ENCODE peak calls at places on chromosomes 1 and 21, in seven cellular contexts. Z is tibial nerve, T is occipital lobe, M is HEK293T, Y is AML-193, V is NCI-H460, O is activated gamma-delta T cell treated with Interleukin-2 at 50 U/mL for 16 hours. J is an unnamed sample.

GRCh38 chr1:230112131-230112701 is 45.2 kb downstream of the GALNT2 start:
- DNase-seq in T (peak), M (no peak), O (no peak), Z (no peak), V (no peak), Y (no peak), J (no peak)

GRCh38 chr1:2519729-2520128 is 6.7 kb downstream of the PANK4 start:
- DNase-seq in O (no peak), V (no peak), Z (no peak), T (no peak), Y (no peak), M (no peak), J (no peak)

GRCh38 chr1:21927531-21928237 is 9.4 kb downstream of the HSPG2 start:
- DNase-seq in T (no peak), M (no peak), O (no peak), Z (peak), Y (no peak), V (no peak), J (no peak)

GRCh38 chr1:198444792-198445191 is 95.7 kb downstream of the ATP6V1G3 start:
- DNase-seq in Y (no peak), M (no peak), O (no peak), V (peak), T (no peak), Z (no peak), J (no peak)

GRCh38 chr1:48917901-48918603 is 141.4 kb upstream of the BEND5 start:
- DNase-seq in Z (no peak), M (no peak), T (no peak), Y (no peak), V (peak), O (no peak), J (no peak)

GRCh38 chr1:43836267-43836951 is 97.2 kb upstream of the ARTN start:
- DNase-seq in Y (no peak), Z (no peak), O (peak), V (no peak), M (peak), T (no peak), J (no peak)

GRCh38 chr1:248622491-248623106 is 12.3 kb downstream of the OR2T11 start:
- DNase-seq in M (peak), O (no peak), V (peak), Z (no peak), Y (peak), T (no peak), J (no peak)

GRCh38 chr1:172360511-172360910 is 60.0 kb upstream of the C1orf105 start:
- DNase-seq in O (no peak), V (no peak), M (no peak), Y (no peak), T (no peak), Z (no peak), J (peak)

GRCh38 chr21:34553199-34553952 is 41.4 kb upstream of the KCNE1 start:
- DNase-seq in M (no peak), Z (no peak), Y (no peak), T (no peak), O (no peak), V (no peak), J (no peak)

GRCh38 chr1:29669912-29670311 is 433.6 kb downstream of the PTPRU start:
- DNase-seq in M (no peak), Z (no peak), Y (no peak), T (no peak), V (no peak), O (no peak), J (no peak)

GRCh38 chr1:213820362-213821149 is 167.2 kb upstream of the PROX1 start:
- DNase-seq in O (no peak), V (no peak), Y (no peak), M (no peak), T (no peak), Z (no peak), J (no peak)

GRCh38 chr1:229759037-229759435 is 133.0 kb downstream of the URB2 start:
- DNase-seq in Z (no peak), O (no peak), V (no peak), T (no peak), Y (no peak), M (no peak), J (no peak)

GRCh38 chr21:33881689-33882440 is 33.7 kb downstream of the ATP5PO start:
- DNase-seq in T (no peak), M (no peak), Y (no peak), O (no peak), Z (no peak), V (no peak), J (no peak)

GRCh38 chr1:200738733-200739498 is at the start of gene CAMSAP2:
- DNase-seq in V (peak), Y (no peak), T (peak), O (peak), M (peak), Z (peak), J (peak)

GRCh38 chr1:210246447-210246846 is 13.9 kb downstream of the SERTAD4 start:
- DNase-seq in Y (no peak), Z (no peak), O (no peak), M (no peak), V (no peak), T (no peak), J (no peak)

GRCh38 chr1:17553970-17554369 is 14.5 kb downstream of the ARHGEF10L start:
- DNase-seq in T (no peak), O (no peak), Z (no peak), M (no peak), Y (no peak), V (no peak), J (no peak)

GRCh38 chr1:88288571-88288970 is 395.5 kb upstream of the PKN2 start:
- DNase-seq in M (no peak), T (no peak), Y (no peak), O (no peak), V (no peak), Z (no peak), J (no peak)

GRCh38 chr1:117611894-117612481 is 6.1 kb downstream of the TENT5C start:
- DNase-seq in O (no peak), V (no peak), Z (no peak), M (no peak), Y (no peak), T (no peak), J (no peak)

GRCh38 chr1:109229531-109230127 is 15.9 kb downstream of the SARS1 start:
- DNase-seq in T (peak), M (no peak), O (no peak), Y (no peak), Z (no peak), V (no peak), J (peak)

GRCh38 chr1:12697406-12697805 is 18.5 kb upstream of the AADACL3 start:
- DNase-seq in O (no peak), M (no peak), Z (no peak), V (no peak), T (no peak), Y (no peak), J (no peak)

GRCh38 chr1:229452956-229453801 is 19.3 kb upstream of the ACTA1 start:
- DNase-seq in M (no peak), T (no peak), O (no peak), Y (peak), Z (no peak), V (peak), J (no peak)

GRCh38 chr1:204545202-204545601 is 29.0 kb downstream of the MDM4 start:
- DNase-seq in O (no peak), Y (no peak), Z (no peak), V (no peak), T (no peak), M (no peak), J (no peak)

GRCh38 chr1:168676029-168676812 is 52.8 kb downstream of the DPT start:
- DNase-seq in V (no peak), T (no peak), M (no peak), Y (no peak), O (no peak), Z (no peak), J (no peak)

GRCh38 chr21:37496972-37497371 is 130.4 kb downstream of the DYRK1A start:
- DNase-seq in O (no peak), Z (no peak), Y (no peak), M (no peak), V (no peak), T (no peak), J (no peak)

GRCh38 chr1:93577536-93578432 is 103.9 kb downstream of the BCAR3 start:
- DNase-seq in T (no peak), M (no peak), O (no peak), V (no peak), Y (no peak), Z (no peak), J (no peak)

GRCh38 chr1:44587796-44588460 is 86.4 kb downstream of the TMEM53 start:
- DNase-seq in O (no peak), T (peak), V (no peak), M (no peak), Z (no peak), Y (no peak), J (no peak)

GRCh38 chr21:44735821-44736220 is 24.4 kb upstream of the TSPEAR start:
- DNase-seq in O (no peak), V (no peak), T (no peak), Z (no peak), M (no peak), Y (no peak), J (no peak)

GRCh38 chr1:178037510-178038253 is 56.2 kb upstream of the RASAL2 start:
- DNase-seq in M (peak), Y (no peak), O (no peak), V (peak), T (peak), Z (peak), J (peak)

GRCh38 chr1:58575831-58576726 is 973 bp downstream of the TACSTD2 start:
- DNase-seq in O (no peak), V (no peak), Z (no peak), T (no peak), M (no peak), Y (no peak), J (peak)

GRCh38 chr1:247681288-247681897 is 1.9 kb upstream of the OR13G1 start:
- DNase-seq in Y (peak), Z (peak), O (peak), V (peak), M (peak), T (no peak), J (peak)

GRCh38 chr1:110612060-110612745 is 6.0 kb upstream of the KCNA2 start:
- DNase-seq in M (no peak), Z (no peak), V (no peak), T (no peak), O (no peak), Y (no peak), J (no peak)

GRCh38 chr21:29208666-29209059 is 78.2 kb downstream of the MAP3K7CL start:
- DNase-seq in T (no peak), V (no peak), O (no peak), Z (no peak), M (no peak), Y (no peak), J (no peak)

GRCh38 chr21:45371092-45371491 is 33.9 kb upstream of the COL18A1 start:
- DNase-seq in M (no peak), O (no peak), V (no peak), Y (no peak), Z (no peak), T (no peak), J (no peak)

GRCh38 chr1:19597463-19598309 is 46.4 kb upstream of the NBL1 start:
- DNase-seq in Y (no peak), O (no peak), Z (peak), T (no peak), M (no peak), V (no peak), J (no peak)

GRCh38 chr1:99806882-99807281 is 40.4 kb upstream of the FRRS1 start:
- DNase-seq in M (no peak), T (no peak), O (no peak), Y (no peak), Z (no peak), V (no peak), J (no peak)

GRCh38 chr21:17250651-17251294 is 262.1 kb upstream of the CXADR start:
- DNase-seq in V (no peak), T (no peak), Y (no peak), M (peak), Z (no peak), O (no peak), J (no peak)

GRCh38 chr1:10836726-10837125 is 40.3 kb upstream of the CASZ1 start:
- DNase-seq in Y (no peak), M (no peak), Z (no peak), O (no peak), T (no peak), V (no peak), J (peak)

GRCh38 chr1:115158181-115158580 is 68.9 kb upstream of the TSPAN2 start:
- DNase-seq in T (no peak), M (no peak), O (no peak), Y (no peak), Z (peak), V (no peak), J (no peak)

J was measured in WTC11.